ENCODE peak calls at places on chromosomes 2 and 18, in four cellular contexts. Y is tibial nerve; E is GM19239; T is stimulated activated CD4-positive, alpha-beta T cell treated with anti-CD3 and anti-CD28 coated beads, TNF-alpha, amount 100 ng/mL, for 4 hours. X is an unnamed sample.

GRCh38 chr18:75489493-75490190 is 62.1 kb upstream of the SMIM21 start:
- DNase-seq in Y (peak; percentile 18), T (no peak), E (no peak), X (no peak)

GRCh38 chr18:45254683-45255082 is 360.6 kb upstream of the SLC14A2 start:
- DNase-seq in Y (no peak), T (no peak), E (no peak), X (no peak)

GRCh38 chr2:216690451-216691209 is 4.7 kb downstream of the IGFBP5 start:
- DNase-seq in Y (no peak), T (no peak), E (no peak), X (no peak)

GRCh38 chr18:30359521-30359920 is 683.0 kb downstream of the DSC3 start:
- DNase-seq in Y (no peak), T (no peak), E (no peak), X (no peak)

GRCh38 chr2:241125626-241126025 is 23.5 kb upstream of the MTERF4 start:
- DNase-seq in T (no peak), E (no peak), Y (no peak), X (no peak)

GRCh38 chr18:45825258-45825744 is at the start of gene SIGLEC15:
- DNase-seq in T (no peak), E (no peak), Y (no peak), X (no peak)

GRCh38 chr18:68848242-68848641 is 50.4 kb downstream of the CCDC102B start:
- DNase-seq in T (no peak), Y (no peak), E (no peak), X (no peak)

GRCh38 chr2:106919012-106919411 is 33.0 kb upstream of the ST6GAL2 start:
- DNase-seq in Y (no peak), T (no peak), E (no peak), X (no peak)

GRCh38 chr18:22505136-22505535 is 87.4 kb upstream of the CTAGE1 start:
- DNase-seq in Y (no peak), E (no peak), T (no peak), X (no peak)

GRCh38 chr2:218218409-218219185 is 1.6 kb downstream of the ARPC2 start:
- DNase-seq in Y (no peak), T (no peak), E (peak; percentile 21), X (no peak)

GRCh38 chr18:31563778-31564177 is 27.9 kb upstream of the TTR start:
- DNase-seq in Y (no peak), T (no peak), E (no peak), X (no peak)

GRCh38 chr2:46351388-46352141 is 54.4 kb downstream of the EPAS1 start:
- DNase-seq in E (no peak), Y (no peak), T (peak; percentile 37), X (no peak)

GRCh38 chr2:47065343-47065742 is 89.8 kb downstream of the STPG4 start:
- DNase-seq in E (no peak), Y (no peak), T (no peak), X (no peak)

GRCh38 chr2:141906673-141907072 is 224.1 kb downstream of the LRP1B start:
- DNase-seq in E (no peak), T (no peak), Y (no peak), X (no peak)

GRCh38 chr2:168118733-168119518 is 128.5 kb downstream of the STK39 start:
- DNase-seq in Y (peak; percentile 75), T (no peak), E (peak; percentile 18), X (peak; percentile 87)

GRCh38 chr2:69700381-69700780 is 41.6 kb upstream of the ANXA4 start:
- DNase-seq in E (no peak), T (no peak), Y (no peak), X (no peak)

GRCh38 chr18:13684546-13684945 is 41.8 kb downstream of the FAM210A start:
- DNase-seq in E (no peak), Y (no peak), T (no peak), X (no peak)

GRCh38 chr2:240813231-240813921 is 6.6 kb downstream of the KIF1A start:
- DNase-seq in Y (no peak), E (no peak), T (no peak), X (no peak)

GRCh38 chr2:67502346-67503065 is 105.4 kb downstream of the ETAA1 start:
- DNase-seq in Y (no peak), E (no peak), T (no peak), X (no peak)

GRCh38 chr2:101418704-101419663 is 31.7 kb upstream of the CREG2 start:
- DNase-seq in E (peak; percentile 36), Y (peak; percentile 91), T (peak; percentile 28), X (peak; percentile 57)

GRCh38 chr2:141513853-141514252 is 617.0 kb downstream of the LRP1B start:
- DNase-seq in T (no peak), Y (no peak), E (no peak), X (no peak)

GRCh38 chr2:10523406-10524189 is 75.5 kb upstream of the ODC1 start:
- DNase-seq in E (no peak), T (no peak), Y (no peak), X (no peak)

GRCh38 chr2:47345584-47345913 is 57.4 kb upstream of the MSH2 start:
- DNase-seq in T (no peak), Y (no peak), E (no peak), X (no peak)

GRCh38 chr2:240508832-240509545 is 48.8 kb downstream of the ANKMY1 start:
- DNase-seq in T (no peak), E (no peak), Y (no peak), X (no peak)

GRCh38 chr2:104976603-104977120 is 61.2 kb upstream of the MRPS9 start:
- DNase-seq in E (peak; percentile 63), Y (no peak), T (no peak), X (peak; percentile 31)

GRCh38 chr2:190627881-190628412 is 20.9 kb upstream of the NAB1 start:
- DNase-seq in E (peak; percentile 25), Y (no peak), T (no peak), X (peak; percentile 57)

GRCh38 chr2:174615951-174616436 is 18.4 kb upstream of the WIPF1 start:
- DNase-seq in E (no peak), T (no peak), Y (no peak), X (no peak)

GRCh38 chr2:113876503-113877387 is 13.1 kb upstream of the ACTR3 start:
- DNase-seq in T (peak; percentile 52), Y (no peak), E (no peak), X (no peak)

GRCh38 chr18:9673296-9674251 is 34.5 kb upstream of the RAB31 start:
- DNase-seq in T (no peak), E (peak; percentile 92), Y (peak; percentile 19), X (peak; percentile 69)

GRCh38 chr18:59617468-59617932 is 79.7 kb downstream of the CCBE1 start:
- DNase-seq in T (no peak), Y (no peak), E (no peak), X (no peak)

GRCh38 chr2:236818281-236819045 is 248.8 kb downstream of the ACKR3 start:
- DNase-seq in E (no peak), Y (no peak), T (no peak), X (no peak)

GRCh38 chr2:23320058-23320457 is 64.9 kb upstream of the KLHL29 start:
- DNase-seq in T (no peak), Y (no peak), E (no peak), X (no peak)

GRCh38 chr2:68737717-68738116 is 3.1 kb downstream of the ARHGAP25 start:
- DNase-seq in T (no peak), E (no peak), Y (no peak), X (peak; percentile 66)

GRCh38 chr2:40371525-40372277 is 80.2 kb downstream of the SLC8A1 start:
- DNase-seq in E (no peak), Y (no peak), T (no peak), X (no peak)

X was measured in pons.